ENCODE peak calls at places on chromosome 21, in five cellular contexts. M, J, L, U and C are unnamed samples.

GRCh38 chr21:35478096-35479080 is 429.3 kb upstream of the RUNX1 start:
- DNase-seq in M (no peak), J (no peak), L (no peak), U (no peak), C (no peak)

GRCh38 chr21:46127239-46128105 is 27.9 kb downstream of the FTCD start:
- DNase-seq in M (peak), J (no peak), L (no peak), U (no peak), C (no peak)

GRCh38 chr21:43864313-43864805 is 664 bp upstream of the AGPAT3 start:
- DNase-seq in M (peak), J (no peak), L (peak), U (no peak), C (peak)

GRCh38 chr21:42098957-42099547 is 27.9 kb downstream of the UMODL1 start:
- DNase-seq in M (no peak), J (no peak), L (no peak), U (no peak), C (no peak)

GRCh38 chr21:36478207-36478701 is 1.7 kb downstream of the CLDN14 start:
- DNase-seq in M (no peak), J (peak), L (no peak), U (no peak), C (no peak)

GRCh38 chr21:29181799-29182470 is 51.5 kb downstream of the MAP3K7CL start:
- DNase-seq in M (no peak), J (peak), L (no peak), U (no peak), C (no peak)

GRCh38 chr21:45330075-45330781 is 42.5 kb upstream of the POFUT2 start:
- DNase-seq in M (peak), J (peak), L (peak), U (no peak), C (no peak)

GRCh38 chr21:43865471-43866181 is 603 bp downstream of the AGPAT3 start:
- DNase-seq in M (peak), J (no peak), L (no peak), U (no peak), C (no peak)

GRCh38 chr21:42635848-42636534 is 17.4 kb upstream of the PDE9A start:
- DNase-seq in M (no peak), J (no peak), L (no peak), U (no peak), C (no peak)

GRCh38 chr21:41745026-41745820 is 21.6 kb downstream of the RIPK4 start:
- DNase-seq in M (no peak), J (no peak), L (no peak), U (no peak), C (no peak)

GRCh38 chr21:30166705-30167104 is at the start of gene CLDN17:
- DNase-seq in M (no peak), J (no peak), L (no peak), U (no peak), C (no peak)

GRCh38 chr21:42721341-42721824 is 68.0 kb downstream of the PDE9A start:
- DNase-seq in M (peak), J (no peak), L (no peak), U (no peak), C (no peak)

GRCh38 chr21:43015906-43016540 is 41.7 kb downstream of the PKNOX1 start:
- DNase-seq in M (no peak), J (no peak), L (no peak), U (no peak), C (no peak)

GRCh38 chr21:38544681-38545080 is 46.4 kb upstream of the ERG start:
- DNase-seq in M (no peak), J (no peak), L (no peak), U (no peak), C (no peak)

GRCh38 chr21:41642399-41642798 is 124.5 kb downstream of the RIPK4 start:
- DNase-seq in M (no peak), J (no peak), L (no peak), U (no peak), C (no peak)

GRCh38 chr21:33196956-33197374 is 32.8 kb upstream of the IFNAR2 start:
- DNase-seq in M (peak), J (peak), L (peak), U (peak), C (peak)

GRCh38 chr21:42845296-42845965 is 33.9 kb downstream of the WDR4 start:
- DNase-seq in M (no peak), J (peak), L (no peak), U (no peak), C (no peak)

GRCh38 chr21:44593598-44594405 is 1.5 kb upstream of the KRTAP10-6 start:
- DNase-seq in M (no peak), J (no peak), L (no peak), U (no peak), C (no peak)

GRCh38 chr21:38721983-38722382 is 83.7 kb upstream of the ETS2 start:
- DNase-seq in M (no peak), J (no peak), L (no peak), U (no peak), C (no peak)